ENCODE peak calls at places on chromosomes 12 and 14, in ten cellular contexts. K is neuronal stem cell, H is cardiac fibroblast, R is caudate nucleus, L is HS-5, V is GM03348, Z is testis, U is amniotic stem cell, N is AG10803, X is pancreas. O is an unnamed sample.

GRCh38 chr12:106840217-106840616 is 65.7 kb downstream of the RIC8B start:
- DNase-seq in N (peak), L (no peak), Z (no peak), V (peak), X (peak), R (no peak), K (no peak), H (peak), U (no peak), O (no peak)

GRCh38 chr14:91185721-91186120 is 58.8 kb downstream of the GPR68 start:
- DNase-seq in K (no peak), H (peak), X (no peak), L (no peak), U (no peak), V (peak), R (no peak), N (peak), Z (no peak), O (no peak)

GRCh38 chr14:63205281-63205575 is 985 bp downstream of the RHOJ start:
- DNase-seq in K (no peak), N (no peak), Z (no peak), L (no peak), X (no peak), H (no peak), U (no peak), V (peak), R (no peak), O (no peak)

GRCh38 chr14:46344327-46344937 is 307.1 kb downstream of the RPL10L start:
- DNase-seq in X (no peak), L (peak), H (peak), N (no peak), U (no peak), K (peak), V (peak), Z (peak), R (no peak), O (no peak)

GRCh38 chr14:25111061-25111601 is 61.2 kb upstream of the STXBP6 start:
- DNase-seq in X (no peak), K (no peak), Z (no peak), V (peak), U (peak), H (peak), R (no peak), N (peak), L (peak), O (no peak)

GRCh38 chr12:64006211-64006610 is 161.7 kb downstream of the SRGAP1 start:
- DNase-seq in N (peak), Z (no peak), U (no peak), L (no peak), K (no peak), H (peak), V (peak), X (no peak), R (no peak), O (no peak)

GRCh38 chr12:132285991-132286681 is 43.3 kb downstream of the GALNT9 start:
- DNase-seq in R (no peak), V (peak), L (no peak), N (peak), H (peak), X (peak), K (no peak), Z (peak), U (no peak), O (no peak)

GRCh38 chr12:68375701-68376469 is 43.7 kb upstream of the MDM1 start:
- DNase-seq in Z (no peak), L (no peak), U (no peak), H (peak), R (no peak), X (no peak), K (no peak), V (no peak), N (peak), O (no peak)

GRCh38 chr12:64946132-64946829 is 121.8 kb downstream of the TBC1D30 start:
- DNase-seq in H (peak), U (no peak), L (no peak), X (peak), Z (peak), R (peak), K (peak), N (no peak), V (no peak), O (no peak)

GRCh38 chr14:101109981-101110728 is 206.6 kb upstream of the RTL1 start:
- DNase-seq in U (no peak), L (no peak), Z (peak), R (no peak), V (no peak), X (no peak), H (no peak), K (no peak), N (no peak), O (no peak)

GRCh38 chr14:71165121-71165574 is 257.9 kb downstream of the PCNX1 start:
- DNase-seq in X (peak), Z (peak), K (no peak), H (peak), V (peak), R (no peak), N (peak), L (no peak), U (no peak), O (no peak)

GRCh38 chr12:47156167-47156736 is 76.5 kb upstream of the AMIGO2 start:
- DNase-seq in H (peak), U (no peak), V (peak), L (no peak), X (peak), R (no peak), N (peak), K (no peak), Z (peak), O (peak)

GRCh38 chr12:11580125-11580751 is 69.2 kb upstream of the ETV6 start:
- DNase-seq in Z (peak), V (peak), R (no peak), K (no peak), L (peak), X (peak), N (peak), H (peak), U (peak), O (no peak)

GRCh38 chr12:106580671-106581508 is 1.9 kb upstream of the RFX4 start:
- DNase-seq in Z (no peak), U (no peak), L (no peak), R (no peak), X (no peak), V (no peak), H (no peak), K (no peak), N (no peak), O (no peak)

GRCh38 chr12:132776816-132777568 is 15.4 kb upstream of the ANKLE2 start:
- DNase-seq in K (no peak), N (no peak), U (no peak), X (no peak), H (peak), R (no peak), Z (peak), L (no peak), V (no peak), O (no peak)

GRCh38 chr12:2779281-2779680 is 15.5 kb upstream of the FKBP4 start:
- DNase-seq in K (no peak), U (no peak), N (no peak), L (no peak), R (no peak), V (no peak), X (no peak), Z (no peak), H (no peak), O (no peak)

GRCh38 chr12:107761502-107761904 is 566 bp upstream of the PRDM4 start:
- DNase-seq in X (no peak), K (no peak), R (no peak), L (no peak), V (no peak), H (no peak), N (no peak), U (no peak), Z (peak), O (no peak)

GRCh38 chr14:36085861-36086260 is 90.7 kb downstream of the PTCSC3 start:
- DNase-seq in K (no peak), V (no peak), Z (no peak), N (no peak), R (no peak), U (no peak), L (no peak), H (no peak), X (no peak), O (no peak)

GRCh38 chr12:124524231-124524925 is 43.0 kb downstream of the NCOR2 start:
- DNase-seq in H (peak), U (no peak), V (peak), N (peak), X (no peak), R (no peak), L (peak), Z (no peak), K (no peak), O (no peak)

GRCh38 chr14:90924618-90925345 is 108.6 kb upstream of the TTC7B start:
- DNase-seq in U (no peak), K (no peak), H (peak), N (peak), L (no peak), Z (no peak), X (peak), R (no peak), V (peak), O (no peak)

GRCh38 chr12:2876431-2877046 is 435 bp downstream of the FOXM1 start:
- DNase-seq in V (peak), H (peak), N (peak), X (peak), L (no peak), R (no peak), U (no peak), Z (no peak), K (no peak), O (no peak)

GRCh38 chr12:32198555-32198954 is 91.9 kb downstream of the BICD1 start:
- DNase-seq in U (no peak), Z (no peak), K (no peak), N (peak), R (no peak), V (peak), H (peak), L (peak), X (no peak), O (no peak)

GRCh38 chr12:25051583-25052190 is 102.8 kb upstream of the BCAT1 start:
- DNase-seq in Z (no peak), N (no peak), K (no peak), U (no peak), R (no peak), X (no peak), V (no peak), L (no peak), H (no peak), O (peak)

GRCh38 chr12:47377414-47378221 is 297.9 kb upstream of the AMIGO2 start:
- DNase-seq in K (no peak), H (peak), X (peak), U (peak), L (peak), N (peak), R (peak), Z (peak), V (peak), O (no peak)

GRCh38 chr12:111248981-111249380 is 119.9 kb downstream of the PHETA1 start:
- DNase-seq in H (peak), Z (no peak), R (no peak), L (no peak), V (no peak), N (no peak), U (no peak), K (no peak), X (no peak), O (no peak)